ENCODE peak calls at places on chromosomes 13 and 19, in five cellular contexts. S is cardiac fibroblast, A is neural progenitor cell, X is fibroblast of pulmonary artery, L is mucosa of descending colon. J is an unnamed sample.

GRCh38 chr19:9054768-9055167 is 32.1 kb upstream of the OR1M1 start:
- DNase-seq in X (no peak), L (no peak), A (peak; percentile 75), S (no peak), J (no peak)

GRCh38 chr19:5246554-5247155 is 94.0 kb downstream of the PTPRS start:
- DNase-seq in A (no peak), S (no peak), X (no peak), L (no peak), J (no peak)

GRCh38 chr19:16394681-16395375 is 70.2 kb downstream of the KLF2 start:
- DNase-seq in A (no peak), X (peak; percentile 29), S (no peak), L (peak; percentile 15), J (peak; percentile 40)

GRCh38 chr13:30186644-30187431 is 120.5 kb downstream of the KATNAL1 start:
- DNase-seq in A (peak; percentile 15), L (no peak), S (no peak), X (no peak), J (no peak)

GRCh38 chr19:4350726-4351125 is 7.4 kb downstream of the MPND start:
- DNase-seq in A (no peak), S (no peak), X (no peak), L (no peak), J (no peak)

GRCh38 chr19:55119053-55119452 is 1.6 kb upstream of the PPP1R12C start:
- DNase-seq in A (no peak), L (no peak), X (no peak), S (peak; percentile 27), J (no peak)

GRCh38 chr13:23608704-23609413 is 38.6 kb downstream of the TNFRSF19 start:
- DNase-seq in S (peak; percentile 49), L (peak; percentile 32), A (no peak), X (no peak), J (no peak)

GRCh38 chr19:7287716-7288115 is 6.5 kb downstream of the INSR start:
- DNase-seq in X (no peak), S (no peak), A (no peak), L (no peak), J (no peak)

GRCh38 chr19:13055213-13056051 is 47.2 kb downstream of the LYL1 start:
- DNase-seq in L (peak; percentile 56), A (peak; percentile 75), S (peak; percentile 90), X (peak; percentile 95), J (peak; percentile 63)

GRCh38 chr19:33375760-33376159 is 2.3 kb downstream of the CEBPG start:
- DNase-seq in S (peak; percentile 36), X (peak; percentile 53), A (no peak), L (no peak), J (no peak)

GRCh38 chr19:33376423-33376822 is 2.9 kb downstream of the CEBPG start:
- DNase-seq in A (no peak), S (peak; percentile 86), X (peak; percentile 84), L (peak; percentile 90), J (no peak)

GRCh38 chr19:33375156-33375744 is 1.7 kb downstream of the CEBPG start:
- DNase-seq in A (no peak), L (no peak), X (no peak), S (no peak), J (no peak)

GRCh38 chr19:33374406-33374703 is 846 bp downstream of the CEBPG start:
- DNase-seq in A (peak; percentile 41), X (no peak), S (peak; percentile 43), L (peak; percentile 56), J (peak; percentile 37)

GRCh38 chr19:33373701-33374405 is at the start of gene CEBPG:
- DNase-seq in X (peak; percentile 56), A (peak; percentile 73), S (peak; percentile 55), L (peak; percentile 79), J (peak; percentile 60)
- TF ChIP-seq CTCF in X (no peak), A (peak; percentile 29), S (no peak), L (peak; percentile 1), J (no peak)

GRCh38 chr19:47768604-47769003 is 9.9 kb upstream of the SELENOW start:
- DNase-seq in S (no peak), L (no peak), A (no peak), X (no peak), J (no peak)
- TF ChIP-seq CTCF in S (no peak), L (no peak), A (no peak), X (no peak), J (no peak)

GRCh38 chr19:50702870-50703829 is 16.5 kb downstream of the SHANK1 start:
- DNase-seq in L (no peak), S (peak; percentile 38), X (peak; percentile 42), A (no peak), J (peak; percentile 57)

GRCh38 chr19:50702158-50702869 is 17.3 kb downstream of the SHANK1 start:
- DNase-seq in X (no peak), A (no peak), L (no peak), S (no peak), J (no peak)

GRCh38 chr19:50706387-50706786 is 13.2 kb downstream of the SHANK1 start:
- DNase-seq in A (no peak), X (no peak), S (no peak), L (no peak), J (no peak)

GRCh38 chr19:50705422-50706019 is 14.1 kb downstream of the SHANK1 start:
- DNase-seq in L (no peak), X (peak; percentile 80), A (peak; percentile 75), S (peak; percentile 78), J (peak; percentile 76)

GRCh38 chr19:50703915-50704548 is 15.6 kb downstream of the SHANK1 start:
- DNase-seq in L (no peak), S (no peak), X (no peak), A (peak; percentile 58), J (peak; percentile 68)
- TF ChIP-seq CTCF in L (no peak), S (no peak), X (peak; percentile 11), A (peak; percentile 50), J (peak; percentile 63)

GRCh38 chr13:106520205-106521004 is 15.1 kb downstream of the EFNB2 start:
- DNase-seq in X (peak; percentile 68), L (no peak), A (peak; percentile 52), S (peak; percentile 61), J (no peak)
- TF ChIP-seq CTCF in X (peak; percentile 57), L (no peak), A (peak; percentile 39), S (peak; percentile 41), J (peak; percentile 7)

DNA sequence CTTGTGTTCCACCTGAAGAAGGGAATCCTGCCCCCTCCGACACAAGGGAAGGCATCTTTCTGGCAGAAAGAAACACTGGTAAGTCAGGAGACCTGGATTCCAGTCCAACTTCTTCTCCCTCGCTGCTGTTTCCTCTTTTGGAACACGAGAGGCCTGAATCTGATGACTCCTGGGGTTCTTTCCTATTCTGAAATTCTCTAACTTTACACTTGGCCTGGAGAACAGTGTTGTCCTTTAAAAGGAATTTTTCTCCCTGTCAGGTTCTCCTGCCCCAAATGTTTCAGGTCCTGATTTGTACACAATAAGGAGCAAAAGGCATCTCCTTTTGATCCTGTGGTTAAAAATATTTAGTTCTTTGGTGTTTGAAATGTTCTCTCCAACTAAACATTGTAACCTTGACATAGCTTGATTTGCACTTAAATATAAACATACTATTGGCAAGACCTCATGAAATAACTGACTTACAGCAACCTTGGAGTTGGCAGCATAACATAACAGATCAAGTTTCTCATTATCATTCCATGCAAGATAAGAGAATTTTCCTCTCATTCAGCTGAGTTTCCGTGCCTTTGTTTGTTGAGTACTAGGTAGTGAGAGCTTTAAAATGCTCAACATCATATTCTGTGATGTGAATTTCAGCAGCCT is 244.8 kb downstream of the COG6 start:
- DNase-seq in A (no peak), X (peak; percentile 70), L (no peak), S (no peak), J (no peak)
- TF ChIP-seq CTCF in A (no peak), X (no peak), L (no peak), S (no peak), J (no peak)

DNA sequence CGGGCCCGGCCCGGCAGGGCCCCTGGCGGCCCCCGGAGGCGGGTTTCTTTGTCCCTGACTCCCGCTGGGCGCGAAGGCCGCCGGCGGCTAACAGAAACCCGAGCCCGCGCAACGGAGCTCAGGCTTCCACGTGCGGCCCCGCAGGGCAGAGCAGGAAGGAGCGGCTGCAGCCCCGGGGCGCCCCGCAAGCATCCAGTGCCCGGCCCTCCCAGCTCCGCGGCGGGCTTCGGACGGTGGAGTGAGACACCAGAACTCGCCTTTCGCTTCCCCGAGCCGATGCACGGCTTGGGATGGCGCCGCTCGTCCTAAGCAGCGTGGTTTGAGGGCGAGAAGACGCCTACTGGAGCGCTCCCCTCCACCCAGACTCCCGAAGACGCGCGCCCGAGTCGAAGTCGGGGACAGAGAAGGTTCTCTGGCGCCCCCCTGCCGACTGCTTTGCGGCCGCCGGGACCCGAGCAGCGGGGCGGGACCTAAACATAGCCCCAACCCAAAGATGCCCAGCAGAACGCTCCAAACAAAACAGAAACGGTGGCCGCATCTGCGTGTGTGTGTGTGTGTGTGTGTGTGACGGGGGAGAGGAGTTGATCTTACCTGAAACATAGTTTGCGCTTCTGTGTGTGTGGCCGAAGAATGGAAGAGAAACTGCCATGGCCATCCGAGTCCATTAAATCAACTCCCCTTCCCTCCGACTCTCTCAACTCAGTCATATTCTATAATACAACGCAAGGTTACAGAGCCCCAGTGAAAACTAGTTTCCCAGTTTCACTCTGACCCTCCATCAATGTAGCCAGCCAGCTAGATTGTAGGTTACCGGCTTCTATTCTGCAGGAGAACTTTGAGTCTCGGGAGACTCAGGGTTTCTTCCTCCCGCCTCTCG is 629 bp upstream of the FGF9 start:
- DNase-seq in A (peak; percentile 87), L (peak; percentile 80), X (peak; percentile 42), S (peak; percentile 58), J (peak; percentile 40)
- TF ChIP-seq CTCF in A (peak; percentile 17), L (no peak), X (no peak), S (peak; percentile 6), J (peak; percentile 12)

GRCh38 chr19:49536921-49537462 is 9.2 kb downstream of the RCN3 start:
- DNase-seq in L (no peak), X (no peak), S (no peak), A (no peak), J (no peak)

GRCh38 chr19:49534632-49535385 is 7.0 kb downstream of the RCN3 start:
- DNase-seq in L (no peak), A (no peak), X (no peak), S (no peak), J (no peak)

GRCh38 chr19:49538643-49539042 is 10.8 kb downstream of the RCN3 start:
- DNase-seq in L (no peak), S (no peak), X (no peak), A (no peak), J (no peak)

GRCh38 chr19:49530708-49531107 is 2.9 kb downstream of the RCN3 start:
- DNase-seq in A (no peak), L (no peak), X (no peak), S (no peak), J (no peak)

GRCh38 chr19:49533551-49534488 is 6.0 kb downstream of the RCN3 start:
- DNase-seq in A (peak; percentile 84), S (peak; percentile 50), L (peak; percentile 78), X (peak; percentile 58), J (peak; percentile 69)
- TF ChIP-seq CTCF in A (peak; percentile 50), S (no peak), L (no peak), X (no peak), J (peak; percentile 55)

GRCh38 chr13:19587635-19588300 is 26.4 kb upstream of the TPTE2 start:
- DNase-seq in A (no peak), S (peak; percentile 63), L (no peak), X (peak; percentile 57), J (peak; percentile 53)
- TF ChIP-seq CTCF in A (peak; percentile 26), S (peak; percentile 22), L (no peak), X (peak; percentile 39), J (peak; percentile 64)

DNA sequence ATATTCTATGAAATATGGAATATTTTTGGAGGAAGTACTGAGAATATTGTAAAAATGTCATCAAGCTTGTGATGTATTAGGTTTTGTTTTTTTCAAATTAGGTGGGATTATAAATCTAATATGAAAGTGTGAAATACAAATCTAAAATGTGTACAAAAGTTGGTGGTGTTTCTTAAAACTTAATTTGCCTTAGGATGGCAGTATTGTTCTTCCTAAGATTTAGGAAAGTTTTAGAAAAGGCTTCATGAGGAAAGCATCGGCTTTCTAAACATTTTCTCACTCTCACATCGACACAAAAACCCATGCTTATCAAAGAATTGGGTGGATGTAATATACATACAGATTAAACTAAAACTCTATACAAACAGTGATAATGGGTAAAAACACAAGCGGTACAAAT is 972.0 kb upstream of the PCDH20 start:
- DNase-seq in A (peak; percentile 24), S (no peak), L (no peak), X (peak; percentile 13), J (no peak)
- TF ChIP-seq CTCF in A (peak; percentile 62), S (no peak), L (no peak), X (no peak), J (no peak)

J was measured in WERI-Rb-1.